ENCODE peak calls at places on chromosomes 4 and X, in ten cellular contexts. V is GM20000, Q is lower lobe of right lung, U is osteocyte, C is germinal center, O is T-cell, H is AG09309, E is Calu3, X is sigmoid colon, R is H9. T is an unnamed sample.

GRCh38 chr4:7909966-7910720 is 29.5 kb downstream of the AFAP1 start:
- DNase-seq in C (no peak), R (no peak), O (no peak), E (peak; percentile 26), Q (no peak), H (no peak), V (no peak), U (no peak), X (peak; percentile 83), T (peak; percentile 50)

GRCh38 chr4:158238574-158238973 is 28.3 kb downstream of the TMEM144 start:
- DNase-seq in X (no peak), C (no peak), E (no peak), O (no peak), H (no peak), R (no peak), U (no peak), Q (no peak), V (no peak), T (no peak)

GRCh38 chrX:48540015-48540350 is 469 bp downstream of the TBC1D25 start:
- DNase-seq in X (no peak), C (peak; percentile 62), H (no peak), V (peak; percentile 56), U (no peak), R (no peak), Q (no peak), E (peak; percentile 46), O (peak; percentile 28), T (no peak)

GRCh38 chr4:188867796-188868195 is 728.6 kb downstream of the TRIML1 start:
- DNase-seq in R (no peak), O (no peak), H (no peak), X (no peak), V (no peak), Q (no peak), C (no peak), E (no peak), U (no peak), T (no peak)

GRCh38 chrX:69016220-69016941 is 148.9 kb downstream of the PJA1 start:
- DNase-seq in C (no peak), E (no peak), Q (no peak), V (no peak), H (no peak), X (no peak), U (peak; percentile 83), R (no peak), O (no peak), T (no peak)

GRCh38 chrX:30992381-30992904 is 79.4 kb downstream of the FTHL17 start:
- DNase-seq in C (no peak), H (no peak), X (no peak), R (no peak), V (no peak), E (no peak), U (no peak), O (no peak), Q (no peak), T (no peak)

GRCh38 chr4:152590179-152591031 is 54.5 kb upstream of the FBXW7 start:
- DNase-seq in V (no peak), U (no peak), R (no peak), Q (no peak), O (no peak), X (peak; percentile 69), C (no peak), H (peak; percentile 92), E (no peak), T (no peak)

GRCh38 chr4:164441131-164441530 is 312.8 kb upstream of the SMIM31 start:
- DNase-seq in R (no peak), C (no peak), X (no peak), U (no peak), O (no peak), E (no peak), Q (no peak), V (no peak), H (no peak), T (no peak)

T was measured in Right ventricle myocardium superior.